ENCODE peak calls at places on chromosomes 5 and 9, in four cellular contexts. W is lower lobe of right lung; O is A549; F is CD8-positive, alpha-beta memory T cell. M is an unnamed sample.
A peak's percentile ranks its signal among the peaks of the same experiment; 100 is the strongest.

GRCh38 chr5:53362521-53362941 is 117.9 kb upstream of the FST start:
- DNase-seq in W (no peak), O (peak; percentile 81), F (no peak), M (no peak)

GRCh38 chr5:150557507-150557872 is 49.6 kb downstream of the NDST1 start:
- DNase-seq in W (no peak), O (no peak), F (no peak), M (no peak)

GRCh38 chr9:37575921-37576721 is at the start of gene FBXO10:
- DNase-seq in W (peak; percentile 77), O (peak; percentile 30), F (peak; percentile 38), M (peak; percentile 89)

GRCh38 chr5:66247176-66247960 is 103.3 kb downstream of the SREK1 start:
- DNase-seq in W (no peak), O (peak; percentile 76), F (no peak), M (no peak)

GRCh38 chr5:140840978-140841962 is at the start of gene PCDHA8:
- DNase-seq in W (no peak), O (peak; percentile 46), F (no peak), M (peak; percentile 82)

GRCh38 chr5:141870226-141870625 is 8.0 kb downstream of the PCDH1 start:
- DNase-seq in W (no peak), O (no peak), F (no peak), M (no peak)

GRCh38 chr5:181056431-181056830 is 16.4 kb downstream of the BTNL9 start:
- DNase-seq in W (no peak), O (no peak), F (no peak), M (no peak)

GRCh38 chr5:69299625-69300024 is 33.0 kb downstream of the CCDC125 start:
- DNase-seq in W (no peak), O (no peak), F (no peak), M (no peak)

GRCh38 chr5:6837519-6838110 is 124.4 kb downstream of the TENT4A start:
- DNase-seq in W (no peak), O (peak; percentile 8), F (no peak), M (peak; percentile 71)

GRCh38 chr9:13279284-13280162 is at the start of gene MPDZ:
- DNase-seq in W (peak; percentile 62), O (peak; percentile 77), F (no peak), M (peak; percentile 83)

GRCh38 chr9:116940614-116941215 is 253.6 kb downstream of the TRIM32 start:
- DNase-seq in W (no peak), O (no peak), F (no peak), M (no peak)

GRCh38 chr5:143398451-143399237 is 4.8 kb downstream of the NR3C1 start:
- DNase-seq in W (no peak), O (no peak), F (no peak), M (no peak)

GRCh38 chr5:74020488-74020887 is 394.5 kb downstream of the ARHGEF28 start:
- DNase-seq in W (peak; percentile 51), O (no peak), F (no peak), M (no peak)

GRCh38 chr9:92170848-92171247 is 55.6 kb upstream of the SPTLC1 start:
- DNase-seq in W (no peak), O (no peak), F (no peak), M (no peak)

GRCh38 chr5:39732166-39732565 is 307.4 kb upstream of the DAB2 start:
- DNase-seq in W (no peak), O (no peak), F (no peak), M (no peak)

GRCh38 chr9:96067551-96068076 is 192.1 kb downstream of the ERCC6L2 start:
- DNase-seq in W (no peak), O (no peak), F (no peak), M (no peak)

DNA sequence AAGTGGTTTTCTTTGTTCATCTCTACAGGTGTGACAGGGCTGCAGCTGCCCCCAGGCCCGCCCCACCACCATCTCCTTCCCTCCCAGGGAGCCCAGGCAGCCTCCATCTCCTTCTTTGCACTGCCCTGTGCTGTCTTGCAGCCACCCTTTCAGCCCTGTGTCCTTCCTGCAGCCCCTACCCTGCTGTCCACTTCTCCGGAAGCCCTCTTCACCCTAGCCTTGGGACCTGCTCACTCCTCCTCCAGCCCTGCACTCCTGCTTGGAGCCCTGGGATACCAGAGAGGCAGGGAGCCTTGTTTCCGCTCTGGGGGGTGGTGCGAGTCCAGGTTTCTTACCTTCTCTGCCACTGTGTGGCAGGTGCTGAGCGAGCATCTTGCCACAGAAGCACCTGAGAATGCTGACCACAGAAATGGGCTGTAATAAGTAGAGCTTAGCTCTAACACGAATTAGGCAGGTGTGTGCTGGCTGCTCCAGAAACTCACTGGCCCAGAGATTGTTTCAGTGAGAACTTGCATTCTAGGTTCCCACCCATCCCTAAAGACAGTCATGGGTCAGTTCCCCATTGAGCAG is 51.3 kb upstream of the GADD45G start:
- DNase-seq in W (no peak), O (no peak), F (no peak), M (no peak)
- H3K4me1 ChIP-seq in W (peaks cover 30% of the 10 kb centered on the region), O (peaks cover 11% of the 10 kb centered on the region), F (peaks cover 25% of the 10 kb centered on the region), M (no peaks in the 10 kb centered on the region)

GRCh38 chr5:45847877-45848276 is 151.7 kb upstream of the HCN1 start:
- DNase-seq in W (no peak), O (no peak), F (no peak), M (no peak)
- H3K9me3 ChIP-seq in W (no peaks in the 10 kb centered on the region), O (no peaks in the 10 kb centered on the region), F (no peaks in the 10 kb centered on the region), M (no peaks in the 10 kb centered on the region)

GRCh38 chr9:129899620-129900019 is 64.4 kb downstream of the USP20 start:
- DNase-seq in W (no peak), O (no peak), F (no peak), M (no peak)

GRCh38 chr9:129897263-129897662 is 62.0 kb downstream of the USP20 start:
- DNase-seq in W (no peak), O (no peak), F (no peak), M (no peak)

GRCh38 chr9:129898205-129898604 is 62.9 kb downstream of the USP20 start:
- DNase-seq in W (no peak), O (peak; percentile 68), F (no peak), M (no peak)

GRCh38 chr9:129894106-129894823 is 59.0 kb downstream of the USP20 start:
- DNase-seq in W (no peak), O (no peak), F (peak; percentile 77), M (no peak)

DNA sequence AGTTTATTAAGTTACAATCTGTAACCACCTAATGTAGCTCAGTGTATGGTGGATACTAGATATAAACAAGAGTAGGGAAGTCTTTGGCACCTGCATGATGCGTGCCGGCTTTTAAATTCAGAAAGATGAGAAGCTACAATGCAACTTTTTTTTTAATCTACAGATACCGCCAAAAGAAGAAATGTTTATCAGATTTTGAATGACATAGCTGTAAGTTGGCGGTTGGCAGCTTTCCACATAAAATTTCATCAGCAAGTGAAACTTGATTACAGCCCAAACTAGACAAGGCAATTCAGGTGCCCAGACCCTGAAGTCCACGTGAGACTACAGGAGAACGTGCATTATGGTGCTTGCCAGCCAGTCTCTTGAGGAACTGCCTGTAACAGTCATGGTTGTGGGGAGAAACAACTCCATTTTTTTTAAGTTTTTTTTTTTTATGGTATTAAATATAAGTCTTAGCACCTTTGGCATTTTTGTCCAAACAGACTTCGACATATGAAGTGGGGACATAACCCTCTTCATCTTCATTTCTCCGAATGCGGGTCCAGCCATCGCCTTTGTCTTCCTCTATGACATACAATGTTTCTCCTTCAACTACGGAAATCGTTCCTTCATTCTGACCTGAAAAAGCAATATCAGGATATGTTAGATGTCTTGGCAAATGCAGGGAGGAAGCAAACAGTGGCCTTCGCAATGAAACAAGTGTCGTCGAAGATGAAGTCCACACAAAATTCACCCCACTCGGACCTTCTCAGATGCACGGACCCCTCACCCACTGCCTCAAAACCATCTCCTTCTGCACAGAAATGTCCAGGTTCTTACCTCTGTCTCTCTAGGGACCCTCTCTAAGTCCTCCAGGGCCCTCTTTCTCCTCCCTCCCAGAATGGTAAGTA is 60.4 kb downstream of the USP20 start:
- DNase-seq in W (no peak), O (no peak), F (peak; percentile 75), M (no peak)
- H3K4me1 ChIP-seq in W (peaks cover 23% of the 10 kb centered on the region), O (no peaks in the 10 kb centered on the region), F (peaks cover 55% of the 10 kb centered on the region), M (no peaks in the 10 kb centered on the region)

GRCh38 chr5:178674334-178674733 is 47.5 kb upstream of the CLK4 start:
- DNase-seq in W (no peak), O (no peak), F (no peak), M (no peak)
- H3K9me3 ChIP-seq in W (no peaks in the 10 kb centered on the region), O (peaks cover 18% of the 10 kb centered on the region), F (no peaks in the 10 kb centered on the region), M (no peaks in the 10 kb centered on the region)

DNA sequence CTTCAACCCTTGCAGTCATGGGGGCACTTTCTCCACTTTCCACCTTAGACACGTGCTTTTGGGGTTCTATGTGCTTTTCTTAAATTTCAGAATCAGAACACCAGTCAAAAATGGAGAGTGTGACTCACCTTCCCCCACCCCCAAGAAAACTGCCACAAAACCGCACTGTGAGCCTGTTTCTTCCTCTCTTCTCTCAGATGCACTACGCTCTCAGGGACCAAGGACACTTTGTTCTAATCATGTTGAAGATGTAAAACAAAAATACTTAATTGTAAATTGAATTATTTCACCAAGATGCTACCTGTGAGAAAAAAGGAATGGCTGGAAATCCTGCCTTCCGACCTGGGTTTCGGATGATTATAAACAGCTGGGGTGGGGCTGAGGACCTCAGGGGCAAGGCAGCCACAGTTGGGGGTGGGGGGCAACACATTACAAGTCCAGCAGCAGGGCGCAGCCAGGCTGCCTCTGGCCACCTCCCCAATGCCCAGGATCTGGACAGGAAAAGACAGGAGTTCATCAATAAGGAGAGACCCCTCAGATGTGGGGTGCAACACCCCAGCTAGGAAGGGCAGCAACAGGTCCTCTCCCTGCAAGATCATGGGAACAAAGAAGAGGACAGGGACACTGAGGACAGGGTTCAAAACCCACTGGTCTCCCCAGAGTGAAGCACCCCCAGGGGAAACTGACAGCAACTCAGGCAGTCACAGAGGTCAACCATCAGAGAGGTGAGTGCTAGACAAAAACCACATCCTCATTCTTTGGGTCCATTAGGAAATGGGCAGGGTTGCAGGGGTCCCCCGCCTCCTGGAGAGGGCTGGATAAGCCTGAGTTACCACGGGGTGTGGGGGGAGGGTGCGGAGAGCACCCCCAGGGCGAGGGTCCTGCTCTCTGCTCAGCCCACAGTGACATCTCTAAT is 33.7 kb downstream of the SEMA4D start:
- DNase-seq in W (no peak), O (no peak), F (peak; percentile 89), M (no peak)
- H3K4me1 ChIP-seq in W (peaks cover 24% of the 10 kb centered on the region), O (no peaks in the 10 kb centered on the region), F (peaks cover 99% of the 10 kb centered on the region), M (no peaks in the 10 kb centered on the region)

M was measured in BE2C.